ENCODE peak calls at places on chromosomes 1 and 21, in six cellular contexts. B is K562, X is IMR-90, Y is heart left ventricle, O is body of pancreas, F is pancreas. I is an unnamed sample. For H3K27me3 and H3K36me3, the result is how much of the 10 kb centered on the place peaks cover.

GRCh38 chr21:37149411-37149810 is 76.4 kb downstream of the TTC3 start:
- DNase-seq in F (no peak), Y (no peak), O (no peak), B (no peak), X (peak), I (no peak)

GRCh38 chr1:201903135-201903534 is 14.4 kb downstream of the SHISA4 start:
- DNase-seq in O (peak), Y (no peak), X (peak), F (no peak), B (no peak), I (no peak)

GRCh38 chr1:238898856-238899255 is 487.5 kb upstream of the CHRM3 start:
- DNase-seq in Y (no peak), B (no peak), X (no peak), F (no peak), O (no peak), I (no peak)

GRCh38 chr1:25080294-25081209 is 150.5 kb upstream of the RUNX3 start:
- DNase-seq in F (no peak), Y (no peak), B (no peak), X (peak), O (no peak), I (no peak)

GRCh38 chr1:41317356-41317755 is 43.9 kb upstream of the FOXO6 start:
- DNase-seq in X (no peak), Y (no peak), F (no peak), B (no peak), O (no peak), I (no peak)

GRCh38 chr1:182739545-182739944 is 50.0 kb upstream of the NPL start:
- DNase-seq in B (peak), X (no peak), F (no peak), O (no peak), Y (no peak), I (peak)

GRCh38 chr1:169207825-169208520 is 101.5 kb downstream of the ATP1B1 start:
- DNase-seq in O (no peak), B (no peak), X (no peak), Y (no peak), F (no peak), I (no peak)

GRCh38 chr1:218492840-218493239 is 147.7 kb downstream of the TGFB2 start:
- DNase-seq in Y (no peak), F (no peak), X (no peak), B (no peak), O (no peak), I (no peak)

GRCh38 chr21:41241341-41241740 is 73.4 kb downstream of the BACE2 start:
- DNase-seq in O (no peak), Y (no peak), F (no peak), X (no peak), B (no peak), I (no peak)

GRCh38 chr1:150537732-150538684 is 11.2 kb upstream of the ADAMTSL4 start:
- DNase-seq in Y (no peak), F (no peak), B (peak), X (peak), O (peak), I (peak)

GRCh38 chr1:246506440-246506784 is 667 bp downstream of the SMYD3 start:
- DNase-seq in F (no peak), Y (no peak), X (no peak), B (peak), O (no peak), I (no peak)

GRCh38 chr1:70990460-70991253 is 57.0 kb downstream of the PTGER3 start:
- DNase-seq in Y (no peak), B (no peak), O (no peak), F (no peak), X (no peak), I (no peak)

GRCh38 chr1:3673381-3674099 is 21.2 kb downstream of the TP73 start:
- DNase-seq in O (peak), F (no peak), B (no peak), Y (no peak), X (no peak), I (no peak)

GRCh38 chr1:27097484-27097917 is 57.4 kb downstream of the SLC9A1 start:
- DNase-seq in B (peak), F (peak), X (peak), O (peak), Y (peak), I (peak)

GRCh38 chr1:202981939-202982338 is 14.9 kb upstream of the CYB5R1 start:
- DNase-seq in B (peak), F (no peak), X (no peak), Y (no peak), O (no peak), I (no peak)

GRCh38 chr1:202972046-202972445 is 5.0 kb upstream of the CYB5R1 start:
- DNase-seq in O (no peak), B (no peak), X (no peak), Y (no peak), F (no peak), I (no peak)

GRCh38 chr1:202979459-202979858 is 12.4 kb upstream of the CYB5R1 start:
- DNase-seq in Y (no peak), X (no peak), B (no peak), F (no peak), O (no peak), I (no peak)

GRCh38 chr1:202976633-202977032 is 9.6 kb upstream of the CYB5R1 start:
- DNase-seq in O (no peak), X (no peak), F (no peak), Y (no peak), B (no peak), I (no peak)
- H3K27me3 ChIP-seq in O (under half), X (under half), F (under half), Y (under half), B (under half), I (under half)

GRCh38 chr1:195275688-195276087 is 1332.6 kb downstream of the KCNT2 start:
- DNase-seq in B (no peak), O (no peak), Y (no peak), X (no peak), F (no peak), I (no peak)

DNA sequence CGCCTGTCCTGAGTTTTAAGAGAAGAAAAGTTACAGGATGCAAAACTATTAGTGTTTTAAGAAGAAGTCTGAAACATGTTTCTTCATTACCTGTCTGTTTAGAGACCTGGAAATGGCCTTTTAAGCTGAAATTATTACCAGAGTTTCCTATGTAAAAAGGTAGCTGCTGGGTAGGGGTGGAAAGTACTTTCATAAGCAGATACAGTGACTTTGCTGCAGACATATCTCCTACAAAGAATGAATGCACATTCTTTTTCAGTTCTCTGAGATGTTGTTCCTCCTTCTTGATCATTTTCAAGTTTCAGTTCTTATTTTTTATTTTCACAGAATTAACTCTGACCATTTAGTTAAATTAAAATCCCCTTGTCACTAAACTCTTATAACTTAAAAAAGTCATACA is 1329.6 kb downstream of the KCNT2 start:
- DNase-seq in O (no peak), Y (no peak), F (no peak), B (no peak), X (no peak), I (no peak)
- H3K4me3 ChIP-seq in O (no peak), Y (no peak), F (no peak), B (no peak), X (no peak), I (no peak)

DNA sequence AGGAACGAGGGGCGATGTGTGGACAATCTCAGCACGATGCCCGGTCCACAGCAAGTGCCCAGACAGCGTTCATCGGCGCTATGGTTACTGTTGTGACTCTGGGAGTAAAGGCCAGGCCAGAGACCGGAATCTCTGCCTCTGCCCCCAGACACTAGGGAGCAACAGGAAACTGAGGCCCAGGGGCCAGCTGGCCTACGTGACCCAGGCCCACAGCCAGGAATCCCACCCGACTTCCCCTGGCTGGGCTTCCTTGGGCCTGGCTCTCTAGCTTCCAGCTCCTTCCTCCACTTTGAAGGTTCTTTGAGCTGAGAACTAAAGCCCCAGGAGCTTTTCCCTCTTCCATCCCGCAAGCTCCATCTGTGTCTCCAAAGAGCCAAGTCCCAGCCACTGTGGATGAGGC is 4.6 kb downstream of the LRP8 start:
- DNase-seq in O (no peak), Y (no peak), X (no peak), B (no peak), F (no peak), I (no peak)
- H3K36me3 ChIP-seq in O (under half), Y (under half), X (under half), B (half or more), F (under half), I (under half)

GRCh38 chr1:235651170-235651806 is 1.7 kb upstream of the GNG4 start:
- DNase-seq in O (no peak), Y (no peak), X (no peak), F (no peak), B (no peak), I (no peak)

GRCh38 chr1:235649722-235650163 is at the start of gene GNG4:
- DNase-seq in Y (no peak), X (no peak), F (no peak), O (no peak), B (no peak), I (peak)

GRCh38 chr1:235650341-235651169 is 971 bp upstream of the GNG4 start:
- DNase-seq in F (no peak), B (no peak), Y (no peak), O (peak), X (no peak), I (peak)

GRCh38 chr1:235648407-235648907 is 1.1 kb downstream of the GNG4 start:
- DNase-seq in Y (no peak), F (peak), X (no peak), O (peak), B (no peak), I (peak)

GRCh38 chr1:235648954-235649721 is 446 bp downstream of the GNG4 start:
- DNase-seq in Y (peak), X (peak), B (no peak), F (peak), O (peak), I (peak)
- H3K27me3 ChIP-seq in Y (half or more), X (under half), B (under half), F (under half), O (under half), I (under half)

I was measured in H7.